ENCODE peak calls at places on chromosome 5, in ten cellular contexts. One of them, this sample, is unnamed.

GRCh38 chr5:150000990-150001659 is 586 bp downstream of the HMGXB3 start:
- DNase-seq in GM23248: peak; percentile 89
- DNase-seq in A549: peak; percentile 29
- DNase-seq in fibroblast of lung: peak; percentile 56
- DNase-seq in heart right ventricle: peak; percentile 16
- DNase-seq in RWPE2: no peak
- DNase-seq in body of pancreas: peak; percentile 43
- DNase-seq in breast epithelium: no peak
- DNase-seq in naive thymus-derived CD4-positive, alpha-beta T cell: peak; percentile 28
- DNase-seq in tibial artery: peak; percentile 41
- DNase-seq in this sample: peak; percentile 71

GRCh38 chr5:133806847-133807246 is 161.6 kb downstream of the C5orf15 start:
- DNase-seq in GM23248: no peak
- DNase-seq in A549: no peak
- DNase-seq in fibroblast of lung: no peak
- DNase-seq in heart right ventricle: no peak
- DNase-seq in RWPE2: no peak
- DNase-seq in body of pancreas: no peak
- DNase-seq in breast epithelium: no peak
- DNase-seq in naive thymus-derived CD4-positive, alpha-beta T cell: no peak
- DNase-seq in tibial artery: no peak
- DNase-seq in this sample: no peak

GRCh38 chr5:55226934-55227737 is at the start of gene MCIDAS:
- DNase-seq in GM23248: peak; percentile 70
- DNase-seq in A549: peak; percentile 84
- DNase-seq in fibroblast of lung: peak; percentile 25
- DNase-seq in heart right ventricle: no peak
- DNase-seq in RWPE2: peak; percentile 80
- DNase-seq in body of pancreas: peak; percentile 76
- DNase-seq in breast epithelium: no peak
- DNase-seq in naive thymus-derived CD4-positive, alpha-beta T cell: peak; percentile 24
- DNase-seq in tibial artery: no peak
- DNase-seq in this sample: no peak

GRCh38 chr5:135434591-135435466 is 12.3 kb downstream of the DCANP1 start:
- DNase-seq in GM23248: peak; percentile 34
- DNase-seq in A549: no peak
- DNase-seq in fibroblast of lung: peak; percentile 35
- DNase-seq in heart right ventricle: no peak
- DNase-seq in RWPE2: no peak
- DNase-seq in body of pancreas: no peak
- DNase-seq in breast epithelium: no peak
- DNase-seq in naive thymus-derived CD4-positive, alpha-beta T cell: no peak
- DNase-seq in tibial artery: no peak
- DNase-seq in this sample: no peak

GRCh38 chr5:111551569-111552275 is 39.4 kb upstream of the STARD4 start:
- DNase-seq in GM23248: no peak
- DNase-seq in A549: no peak
- DNase-seq in fibroblast of lung: peak; percentile 49
- DNase-seq in heart right ventricle: no peak
- DNase-seq in RWPE2: no peak
- DNase-seq in body of pancreas: no peak
- DNase-seq in breast epithelium: no peak
- DNase-seq in naive thymus-derived CD4-positive, alpha-beta T cell: no peak
- DNase-seq in tibial artery: no peak
- DNase-seq in this sample: no peak

GRCh38 chr5:146188358-146188757 is 5.9 kb upstream of the LARS1 start:
- DNase-seq in GM23248: peak; percentile 88
- DNase-seq in A549: no peak
- DNase-seq in fibroblast of lung: peak; percentile 80
- DNase-seq in heart right ventricle: no peak
- DNase-seq in RWPE2: no peak
- DNase-seq in body of pancreas: no peak
- DNase-seq in breast epithelium: no peak
- DNase-seq in naive thymus-derived CD4-positive, alpha-beta T cell: no peak
- DNase-seq in tibial artery: no peak
- DNase-seq in this sample: no peak

GRCh38 chr5:147544556-147544955 is 34.7 kb upstream of the DPYSL3 start:
- DNase-seq in GM23248: no peak
- DNase-seq in A549: no peak
- DNase-seq in fibroblast of lung: no peak
- DNase-seq in heart right ventricle: no peak
- DNase-seq in RWPE2: no peak
- DNase-seq in body of pancreas: no peak
- DNase-seq in breast epithelium: no peak
- DNase-seq in naive thymus-derived CD4-positive, alpha-beta T cell: no peak
- DNase-seq in tibial artery: no peak
- DNase-seq in this sample: no peak

GRCh38 chr5:62643556-62644451 is 65.2 kb downstream of the LRRC70 start:
- DNase-seq in GM23248: no peak
- DNase-seq in A549: no peak
- DNase-seq in fibroblast of lung: no peak
- DNase-seq in heart right ventricle: no peak
- DNase-seq in RWPE2: no peak
- DNase-seq in body of pancreas: no peak
- DNase-seq in breast epithelium: no peak
- DNase-seq in naive thymus-derived CD4-positive, alpha-beta T cell: no peak
- DNase-seq in tibial artery: no peak
- DNase-seq in this sample: no peak

GRCh38 chr5:91794455-91794854 is 411.3 kb upstream of the ARRDC3 start:
- DNase-seq in GM23248: no peak
- DNase-seq in A549: no peak
- DNase-seq in fibroblast of lung: no peak
- DNase-seq in heart right ventricle: no peak
- DNase-seq in RWPE2: no peak
- DNase-seq in body of pancreas: no peak
- DNase-seq in breast epithelium: no peak
- DNase-seq in naive thymus-derived CD4-positive, alpha-beta T cell: no peak
- DNase-seq in tibial artery: no peak
- DNase-seq in this sample: no peak

GRCh38 chr5:142110988-142111687 is 2.6 kb downstream of the NDFIP1 start:
- DNase-seq in GM23248: no peak
- DNase-seq in A549: no peak
- DNase-seq in fibroblast of lung: no peak
- DNase-seq in heart right ventricle: no peak
- DNase-seq in RWPE2: no peak
- DNase-seq in body of pancreas: no peak
- DNase-seq in breast epithelium: no peak
- DNase-seq in naive thymus-derived CD4-positive, alpha-beta T cell: no peak
- DNase-seq in tibial artery: no peak
- DNase-seq in this sample: no peak

GRCh38 chr5:142108432-142109355 is at the start of gene NDFIP1:
- DNase-seq in GM23248: peak; percentile 93
- DNase-seq in A549: peak; percentile 86
- DNase-seq in fibroblast of lung: peak; percentile 78
- DNase-seq in heart right ventricle: peak; percentile 86
- DNase-seq in RWPE2: peak; percentile 88
- DNase-seq in body of pancreas: peak; percentile 85
- DNase-seq in breast epithelium: peak; percentile 75
- DNase-seq in naive thymus-derived CD4-positive, alpha-beta T cell: peak; percentile 91
- DNase-seq in tibial artery: peak; percentile 85
- DNase-seq in this sample: peak; percentile 93

GRCh38 chr5:142107729-142108431 is 699 bp upstream of the NDFIP1 start:
- DNase-seq in GM23248: no peak
- DNase-seq in A549: no peak
- DNase-seq in fibroblast of lung: no peak
- DNase-seq in heart right ventricle: no peak
- DNase-seq in RWPE2: no peak
- DNase-seq in body of pancreas: no peak
- DNase-seq in breast epithelium: no peak
- DNase-seq in naive thymus-derived CD4-positive, alpha-beta T cell: no peak
- DNase-seq in tibial artery: no peak
- DNase-seq in this sample: no peak

GRCh38 chr5:142109356-142110045 is 922 bp downstream of the NDFIP1 start:
- DNase-seq in GM23248: peak; percentile 62
- DNase-seq in A549: peak; percentile 23
- DNase-seq in fibroblast of lung: peak; percentile 31
- DNase-seq in heart right ventricle: peak; percentile 16
- DNase-seq in RWPE2: no peak
- DNase-seq in body of pancreas: no peak
- DNase-seq in breast epithelium: no peak
- DNase-seq in naive thymus-derived CD4-positive, alpha-beta T cell: peak; percentile 80
- DNase-seq in tibial artery: peak; percentile 25
- DNase-seq in this sample: no peak

DNA sequence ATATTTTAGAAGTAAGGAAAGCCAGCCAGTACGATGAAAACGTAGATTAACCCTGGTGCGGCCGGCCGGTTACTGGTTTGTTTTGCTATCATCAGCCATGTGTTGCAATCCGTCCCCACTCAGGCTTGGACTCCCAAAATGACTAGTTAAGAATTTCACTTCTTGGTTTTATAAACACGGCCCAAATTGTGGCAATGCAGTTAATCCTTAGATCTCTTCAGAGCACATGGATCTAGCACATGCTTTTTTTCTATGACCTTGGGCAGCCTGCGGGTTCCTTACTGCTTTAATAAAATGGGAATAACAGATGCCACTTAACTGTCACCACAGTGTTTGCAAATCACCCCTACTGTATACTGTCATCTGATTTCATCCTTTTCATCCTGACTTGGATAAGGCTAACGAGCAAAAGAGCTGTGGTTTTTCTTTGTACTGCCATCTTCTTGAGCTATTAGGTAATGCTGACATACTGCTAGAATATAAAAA is 1.5 kb downstream of the NDFIP1 start:
- DNase-seq in GM23248: peak; percentile 67
- DNase-seq in A549: peak; percentile 10
- DNase-seq in fibroblast of lung: peak; percentile 33
- DNase-seq in heart right ventricle: no peak
- DNase-seq in RWPE2: no peak
- DNase-seq in body of pancreas: no peak
- DNase-seq in breast epithelium: no peak
- DNase-seq in naive thymus-derived CD4-positive, alpha-beta T cell: peak; percentile 44
- DNase-seq in tibial artery: peak; percentile 54
- DNase-seq in this sample: no peak
- H3K4me3 ChIP-seq in GM23248: peak overlapping the region; percentile 94
- H3K4me3 ChIP-seq in A549: peak overlapping the region; percentile 77
- H3K4me3 ChIP-seq in fibroblast of lung: peak overlapping the region; percentile 75
- H3K4me3 ChIP-seq in heart right ventricle: peak overlapping the region; percentile 89
- H3K4me3 ChIP-seq in RWPE2: peak overlapping the region; percentile 80
- H3K4me3 ChIP-seq in body of pancreas: peak overlapping the region; percentile 47
- H3K4me3 ChIP-seq in breast epithelium: peak overlapping the region; percentile 99
- H3K4me3 ChIP-seq in naive thymus-derived CD4-positive, alpha-beta T cell: peak overlapping the region; percentile 75
- H3K4me3 ChIP-seq in tibial artery: peak overlapping the region; percentile 87
- H3K4me3 ChIP-seq in this sample: peak overlapping the region; percentile 91

GRCh38 chr5:124669956-124670671 is 76.3 kb downstream of the ZNF608 start:
- DNase-seq in GM23248: peak; percentile 78
- DNase-seq in A549: no peak
- DNase-seq in fibroblast of lung: peak; percentile 82
- DNase-seq in heart right ventricle: no peak
- DNase-seq in RWPE2: no peak
- DNase-seq in body of pancreas: no peak
- DNase-seq in breast epithelium: no peak
- DNase-seq in naive thymus-derived CD4-positive, alpha-beta T cell: no peak
- DNase-seq in tibial artery: no peak
- DNase-seq in this sample: no peak

GRCh38 chr5:124665625-124666024 is 80.8 kb downstream of the ZNF608 start:
- DNase-seq in GM23248: peak; percentile 18
- DNase-seq in A549: no peak
- DNase-seq in fibroblast of lung: no peak
- DNase-seq in heart right ventricle: no peak
- DNase-seq in RWPE2: no peak
- DNase-seq in body of pancreas: no peak
- DNase-seq in breast epithelium: no peak
- DNase-seq in naive thymus-derived CD4-positive, alpha-beta T cell: no peak
- DNase-seq in tibial artery: no peak
- DNase-seq in this sample: no peak

GRCh38 chr5:124670672-124671592 is 75.5 kb downstream of the ZNF608 start:
- DNase-seq in GM23248: no peak
- DNase-seq in A549: no peak
- DNase-seq in fibroblast of lung: no peak
- DNase-seq in heart right ventricle: no peak
- DNase-seq in RWPE2: no peak
- DNase-seq in body of pancreas: no peak
- DNase-seq in breast epithelium: no peak
- DNase-seq in naive thymus-derived CD4-positive, alpha-beta T cell: no peak
- DNase-seq in tibial artery: no peak
- DNase-seq in this sample: no peak

GRCh38 chr5:124669300-124669648 is 77.2 kb downstream of the ZNF608 start:
- DNase-seq in GM23248: no peak
- DNase-seq in A549: no peak
- DNase-seq in fibroblast of lung: no peak
- DNase-seq in heart right ventricle: no peak
- DNase-seq in RWPE2: no peak
- DNase-seq in body of pancreas: no peak
- DNase-seq in breast epithelium: no peak
- DNase-seq in naive thymus-derived CD4-positive, alpha-beta T cell: no peak
- DNase-seq in tibial artery: no peak
- DNase-seq in this sample: no peak

GRCh38 chr5:124668353-124669299 is 77.8 kb downstream of the ZNF608 start:
- DNase-seq in GM23248: no peak
- DNase-seq in A549: no peak
- DNase-seq in fibroblast of lung: no peak
- DNase-seq in heart right ventricle: no peak
- DNase-seq in RWPE2: no peak
- DNase-seq in body of pancreas: no peak
- DNase-seq in breast epithelium: no peak
- DNase-seq in naive thymus-derived CD4-positive, alpha-beta T cell: no peak
- DNase-seq in tibial artery: no peak
- DNase-seq in this sample: no peak
- H3K4me1 ChIP-seq in GM23248: peaks cover 24% of the 10 kb centered on the region
- H3K4me1 ChIP-seq in A549: peaks cover 1% of the 10 kb centered on the region
- H3K4me1 ChIP-seq in fibroblast of lung: no peaks in the 10 kb centered on the region
- H3K4me1 ChIP-seq in heart right ventricle: no peaks in the 10 kb centered on the region
- H3K4me1 ChIP-seq in RWPE2: no peaks in the 10 kb centered on the region
- H3K4me1 ChIP-seq in body of pancreas: peaks cover 69% of the 10 kb centered on the region
- H3K4me1 ChIP-seq in breast epithelium: no peaks in the 10 kb centered on the region
- H3K4me1 ChIP-seq in naive thymus-derived CD4-positive, alpha-beta T cell: no peaks in the 10 kb centered on the region
- H3K4me1 ChIP-seq in tibial artery: peaks cover 7% of the 10 kb centered on the region
- H3K4me1 ChIP-seq in this sample: no peaks in the 10 kb centered on the region

DNA sequence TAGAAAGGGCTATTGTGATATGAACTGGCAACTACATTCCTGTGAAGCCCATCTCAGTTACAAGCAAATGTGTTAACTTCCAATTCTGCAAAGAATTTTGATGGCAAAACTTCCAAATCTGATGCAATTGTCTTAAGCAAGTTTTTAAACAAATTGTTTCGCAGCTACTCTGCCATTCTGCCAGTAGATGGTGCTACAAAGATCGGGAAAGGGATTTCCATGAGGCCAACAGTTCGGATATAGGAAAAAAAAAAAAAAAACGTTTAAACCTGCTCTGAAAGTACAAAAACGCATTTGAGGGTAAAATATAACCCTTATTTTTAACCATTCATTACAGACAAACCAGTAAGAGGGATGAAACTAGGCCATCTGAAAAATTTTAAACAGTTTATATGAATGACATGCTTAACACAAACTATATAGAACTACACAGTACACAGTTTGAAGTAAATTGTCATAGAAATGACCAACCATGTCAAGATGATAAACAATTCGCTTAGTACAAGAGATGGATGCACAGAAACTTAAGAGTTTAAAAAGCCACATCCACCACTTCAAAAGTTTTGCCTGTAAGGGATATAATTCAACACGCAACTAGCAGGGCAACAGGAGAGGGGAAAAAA is 2.2 kb downstream of the HNRNPA0 start:
- DNase-seq in GM23248: peak; percentile 87
- DNase-seq in A549: peak; percentile 78
- DNase-seq in fibroblast of lung: peak; percentile 68
- DNase-seq in heart right ventricle: peak; percentile 27
- DNase-seq in RWPE2: no peak
- DNase-seq in body of pancreas: peak; percentile 30
- DNase-seq in breast epithelium: no peak
- DNase-seq in naive thymus-derived CD4-positive, alpha-beta T cell: no peak
- DNase-seq in tibial artery: peak; percentile 30
- DNase-seq in this sample: no peak
- H3K27ac ChIP-seq in GM23248: peak overlapping the region; percentile 97
- H3K27ac ChIP-seq in A549: peak overlapping the region; percentile 97
- H3K27ac ChIP-seq in fibroblast of lung: peak overlapping the region; percentile 58
- H3K27ac ChIP-seq in heart right ventricle: peak overlapping the region; percentile 99
- H3K27ac ChIP-seq in RWPE2: peak overlapping the region; percentile 80
- H3K27ac ChIP-seq in body of pancreas: peak overlapping the region; percentile 100
- H3K27ac ChIP-seq in breast epithelium: peak overlapping the region; percentile 100
- H3K27ac ChIP-seq in naive thymus-derived CD4-positive, alpha-beta T cell: peak overlapping the region; percentile 98
- H3K27ac ChIP-seq in tibial artery: peak overlapping the region; percentile 96
- H3K27ac ChIP-seq in this sample: peak overlapping the region; percentile 99

GRCh38 chr5:6176294-6176693 is 202.1 kb downstream of the MED10 start:
- DNase-seq in GM23248: no peak
- DNase-seq in A549: no peak
- DNase-seq in fibroblast of lung: no peak
- DNase-seq in heart right ventricle: no peak
- DNase-seq in RWPE2: no peak
- DNase-seq in body of pancreas: no peak
- DNase-seq in breast epithelium: no peak
- DNase-seq in naive thymus-derived CD4-positive, alpha-beta T cell: no peak
- DNase-seq in tibial artery: no peak
- DNase-seq in this sample: no peak
- H3K4me3 ChIP-seq in GM23248: no peak overlapping the region
- H3K4me3 ChIP-seq in A549: no peak overlapping the region
- H3K4me3 ChIP-seq in fibroblast of lung: no peak overlapping the region
- H3K4me3 ChIP-seq in heart right ventricle: no peak overlapping the region
- H3K4me3 ChIP-seq in RWPE2: no peak overlapping the region
- H3K4me3 ChIP-seq in body of pancreas: no peak overlapping the region
- H3K4me3 ChIP-seq in breast epithelium: no peak overlapping the region
- H3K4me3 ChIP-seq in naive thymus-derived CD4-positive, alpha-beta T cell: no peak overlapping the region
- H3K4me3 ChIP-seq in tibial artery: no peak overlapping the region
- H3K4me3 ChIP-seq in this sample: no peak overlapping the region

This sample was measured in right lobe of liver.